ENCODE peak calls at places on chromosomes 2 and 18, in five cellular contexts. U is GM23248, Z is astrocyte, Y is neural progenitor cell, C is mammary epithelial cell. O is an unnamed sample. For H3K36me3, the result is how much of the 10 kb centered on the place peaks cover.

GRCh38 chr18:3075491-3075890 is 62.5 kb upstream of the LPIN2 start:
- DNase-seq in Z (no peak), Y (no peak), C (no peak), U (no peak), O (no peak)

GRCh38 chr2:207328944-207329386 is 163.2 kb upstream of the KLF7 start:
- DNase-seq in Z (no peak), U (no peak), Y (no peak), C (no peak), O (no peak)

GRCh38 chr2:63320669-63321068 is 267.6 kb downstream of the WDPCP start:
- DNase-seq in U (no peak), Z (no peak), C (no peak), Y (no peak), O (no peak)

GRCh38 chr2:50546790-50547189 is 485.1 kb downstream of the NRXN1 start:
- DNase-seq in Y (no peak), Z (no peak), U (no peak), C (peak), O (no peak)

GRCh38 chr2:121527009-121527682 is 3.5 kb upstream of the RNU4ATAC start:
- DNase-seq in C (peak), U (no peak), Y (no peak), Z (no peak), O (peak)

GRCh38 chr2:25215948-25216679 is 47.7 kb upstream of the POMC start:
- DNase-seq in Z (peak), C (no peak), Y (peak), U (peak), O (peak)

GRCh38 chr2:195038158-195038557 is 618.9 kb upstream of the SLC39A10 start:
- DNase-seq in C (no peak), U (no peak), Z (no peak), Y (no peak), O (peak)

GRCh38 chr2:36379710-36380448 is 24.3 kb downstream of the CRIM1 start:
- DNase-seq in Z (peak), C (peak), U (no peak), Y (no peak), O (no peak)

GRCh38 chr2:111071480-111072143 is 49.1 kb upstream of the BCL2L11 start:
- DNase-seq in U (peak), C (peak), Z (peak), Y (no peak), O (peak)

GRCh38 chr2:240127911-240128607 is 8.0 kb downstream of the COPS9 start:
- DNase-seq in Y (no peak), U (no peak), C (no peak), Z (no peak), O (no peak)

GRCh38 chr2:234060236-234060635 is 9.7 kb downstream of the SPP2 start:
- DNase-seq in U (no peak), Y (no peak), Z (no peak), C (no peak), O (no peak)

GRCh38 chr2:181459646-181460045 is 2.5 kb downstream of the ITGA4 start:
- DNase-seq in U (peak), Z (peak), Y (no peak), C (no peak), O (peak)

GRCh38 chr18:3607309-3608098 is 157.5 kb downstream of the TGIF1 start:
- DNase-seq in Z (no peak), C (no peak), Y (no peak), U (no peak), O (no peak)

GRCh38 chr18:14769381-14769780 is 21.4 kb downstream of the ANKRD30B start:
- DNase-seq in C (no peak), Y (no peak), Z (no peak), U (no peak), O (no peak)

GRCh38 chr2:198371902-198372611 is 567.7 kb downstream of the PLCL1 start:
- DNase-seq in Y (no peak), Z (peak), C (peak), U (peak), O (peak)

GRCh38 chr2:12819098-12819465 is 102.3 kb downstream of the TRIB2 start:
- DNase-seq in U (peak), C (peak), Z (peak), Y (no peak), O (peak)

GRCh38 chr18:79809482-79810192 is 11.9 kb downstream of the KCNG2 start:
- DNase-seq in C (no peak), Y (no peak), U (no peak), Z (no peak), O (no peak)

GRCh38 chr2:164657129-164657528 is 35.8 kb upstream of the GRB14 start:
- DNase-seq in U (peak), C (peak), Y (no peak), Z (peak), O (peak)

GRCh38 chr2:232563580-232563979 is 13.1 kb downstream of the EIF4E2 start:
- DNase-seq in C (peak), Z (peak), U (peak), Y (no peak), O (peak)

GRCh38 chr18:79397288-79397829 is 1.6 kb downstream of the NFATC1 start:
- DNase-seq in C (no peak), Y (no peak), U (no peak), Z (no peak), O (no peak)

GRCh38 chr18:5747678-5748077 is 147.6 kb downstream of the TMEM200C start:
- DNase-seq in C (no peak), Z (no peak), Y (no peak), U (no peak), O (no peak)

GRCh38 chr18:11785444-11786055 is 65.7 kb upstream of the CHMP1B start:
- DNase-seq in Y (peak), U (no peak), Z (no peak), C (no peak), O (no peak)

GRCh38 chr18:25001803-25002202 is 350.2 kb downstream of the ZNF521 start:
- DNase-seq in Z (no peak), C (no peak), Y (no peak), U (no peak), O (no peak)

GRCh38 chr2:160015746-160016145 is 46.7 kb downstream of the PLA2R1 start:
- DNase-seq in Y (no peak), C (no peak), Z (no peak), U (no peak), O (no peak)

GRCh38 chr2:52431352-52431760 is 1336.2 kb upstream of the CHAC2 start:
- DNase-seq in Y (no peak), C (no peak), U (no peak), Z (no peak), O (no peak)

GRCh38 chr2:200603972-200604371 is 18.2 kb downstream of the AOX1 start:
- DNase-seq in C (peak), Y (no peak), Z (peak), U (peak), O (no peak)

GRCh38 chr18:64294967-64295366 is 146.1 kb upstream of the LINC00305 start:
- DNase-seq in Y (no peak), C (no peak), U (no peak), Z (no peak), O (no peak)

GRCh38 chr2:20436716-20437470 is 10.0 kb upstream of the RHOB start:
- DNase-seq in Z (no peak), U (no peak), C (no peak), Y (no peak), O (no peak)

GRCh38 chr2:237324446-237325236 is 89.3 kb downstream of the COL6A3 start:
- DNase-seq in Y (no peak), U (no peak), C (no peak), Z (peak), O (peak)

GRCh38 chr2:176281267-176281666 is 12.0 kb downstream of the MTX2 start:
- DNase-seq in U (peak), Y (no peak), Z (peak), C (peak), O (peak)

GRCh38 chr2:96114903-96115581 is 1.3 kb downstream of the ADRA2B start:
- DNase-seq in Y (no peak), U (no peak), C (no peak), Z (no peak), O (no peak)

GRCh38 chr2:34372967-34373366 is 773.9 kb upstream of the FAM98A start:
- DNase-seq in Y (no peak), U (no peak), Z (no peak), C (no peak), O (no peak)

GRCh38 chr2:101341901-101342624 is 33.6 kb upstream of the RNF149 start:
- DNase-seq in U (peak), C (peak), Y (peak), Z (peak), O (peak)

GRCh38 chr2:11187733-11188132 is 32.5 kb downstream of the SLC66A3 start:
- DNase-seq in U (no peak), Y (no peak), Z (no peak), C (no peak), O (no peak)

GRCh38 chr18:6396276-6396675 is 18.4 kb downstream of the L3MBTL4 start:
- DNase-seq in Y (no peak), Z (no peak), U (no peak), C (no peak), O (no peak)

GRCh38 chr2:170509460-170510193 is 205.5 kb upstream of the SP5 start:
- DNase-seq in C (no peak), Y (no peak), Z (no peak), U (no peak), O (no peak)

GRCh38 chr2:145066151-145066661 is 546.3 kb upstream of the ZEB2 start:
- DNase-seq in Z (no peak), U (peak), C (no peak), Y (no peak), O (peak)

GRCh38 chr2:225100269-225100668 is 58.0 kb upstream of the DOCK10 start:
- DNase-seq in C (no peak), U (peak), Z (peak), Y (no peak), O (peak)

GRCh38 chr2:25213229-25213628 is 44.8 kb upstream of the POMC start:
- DNase-seq in U (no peak), Y (no peak), C (no peak), Z (no peak), O (no peak)

DNA sequence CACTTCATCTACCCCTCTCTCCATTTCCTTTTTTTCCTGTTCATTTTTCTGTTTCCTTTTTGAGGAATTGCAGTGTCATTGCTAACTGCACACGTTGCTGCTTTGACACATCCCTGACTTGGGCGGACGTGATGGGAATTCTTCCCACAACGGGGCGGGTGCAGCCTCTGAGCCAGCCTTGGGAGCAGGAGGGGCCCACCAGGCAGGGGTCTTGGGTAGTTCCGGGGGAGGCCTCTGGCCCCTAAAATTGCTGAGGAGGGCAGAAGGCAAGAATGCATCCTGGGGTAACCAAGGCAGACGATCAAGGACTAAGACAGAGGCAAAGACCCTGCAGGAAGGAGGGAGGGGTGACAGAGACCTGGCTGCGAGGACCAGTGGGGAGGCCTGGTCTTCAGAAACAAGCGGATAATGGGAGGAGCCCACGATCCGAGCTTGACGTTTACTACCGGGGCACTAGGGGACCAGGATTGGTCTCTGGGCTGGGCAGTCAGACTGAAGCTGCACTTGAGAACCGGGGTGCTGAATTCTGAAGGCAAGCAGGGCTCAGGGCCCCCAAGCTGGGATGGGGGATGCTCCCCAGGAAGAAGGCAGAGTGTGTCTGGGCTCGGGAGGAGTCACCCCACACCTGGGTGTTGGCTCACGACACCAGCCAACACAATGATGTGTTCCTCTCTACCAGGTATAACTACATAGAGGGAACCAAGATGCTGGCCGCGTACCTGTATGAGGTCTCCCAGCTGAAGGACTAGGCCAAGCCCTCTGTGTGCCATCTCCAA is 14.8 kb upstream of the CNDP1 start:
- DNase-seq in Z (no peak), Y (no peak), C (no peak), U (no peak), O (no peak)
- H3K36me3 ChIP-seq in Z (under half), Y (under half), C (under half), U (under half), O (half or more)

DNA sequence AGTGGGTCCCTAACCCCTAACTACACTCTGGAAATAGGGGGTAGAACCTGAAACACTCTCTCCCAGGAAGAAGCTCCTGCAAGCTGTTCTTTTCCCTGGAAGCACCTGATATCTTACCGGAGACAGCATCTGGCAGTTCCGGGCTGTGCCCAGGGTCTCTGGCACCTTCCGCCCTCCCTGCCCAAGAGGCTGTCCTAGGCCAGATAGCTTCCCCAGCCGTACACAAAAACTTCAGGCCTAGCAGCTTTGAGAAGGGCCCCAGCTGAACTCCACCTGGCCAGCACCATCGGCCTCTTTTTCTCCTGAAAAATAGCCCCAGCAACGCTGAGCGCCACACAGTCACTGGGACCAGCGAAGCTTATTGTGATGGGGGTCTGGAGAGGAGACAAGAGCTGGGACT is 9.7 kb downstream of the OSR1 start:
- DNase-seq in Y (no peak), C (no peak), Z (no peak), U (no peak), O (no peak)
- H3K9ac ChIP-seq in Y (no peak), C (no peak), Z (no peak), U (no peak), O (peak)

GRCh38 chr2:69505710-69506109 is 68.5 kb upstream of the NFU1 start:
- DNase-seq in Z (no peak), C (no peak), Y (no peak), U (no peak), O (no peak)
- H3K36me3 ChIP-seq in Z (under half), C (under half), Y (under half), U (half or more), O (half or more)

GRCh38 chr2:128623776-128624424 is 305.2 kb upstream of the HS6ST1 start:
- DNase-seq in U (peak), C (peak), Y (no peak), Z (peak), O (peak)

GRCh38 chr2:128624956-128625355 is 306.3 kb upstream of the HS6ST1 start:
- DNase-seq in Z (no peak), C (no peak), Y (no peak), U (no peak), O (no peak)

GRCh38 chr2:128625421-128625820 is 306.8 kb upstream of the HS6ST1 start:
- DNase-seq in Y (no peak), Z (no peak), C (no peak), U (no peak), O (no peak)

GRCh38 chr2:128622916-128623620 is 304.4 kb upstream of the HS6ST1 start:
- DNase-seq in U (peak), Y (no peak), Z (peak), C (no peak), O (peak)

GRCh38 chr2:128624425-128624795 is 305.7 kb upstream of the HS6ST1 start:
- DNase-seq in Z (no peak), Y (no peak), C (no peak), U (no peak), O (no peak)
- H3K9ac ChIP-seq in Z (peak), Y (no peak), C (no peak), U (peak), O (peak)

DNA sequence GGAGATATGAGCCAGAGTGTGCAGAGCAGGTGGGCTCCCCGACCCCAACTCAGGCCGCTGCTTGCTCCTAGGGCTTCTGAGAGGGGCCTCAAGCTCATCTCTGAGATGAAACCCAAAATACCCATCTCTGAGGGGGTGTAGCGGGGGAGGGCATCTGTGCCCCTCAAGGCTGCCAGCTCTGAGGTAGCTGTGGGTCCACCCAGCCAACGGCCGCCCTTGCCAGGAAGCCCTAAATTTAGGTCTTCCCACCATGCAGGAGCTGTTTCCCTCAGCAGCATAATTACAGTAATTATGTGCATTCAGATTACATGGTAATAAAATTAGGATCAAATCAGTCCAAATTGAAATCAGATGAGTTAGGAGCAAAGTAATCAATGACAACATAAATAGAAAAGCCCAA is 97.8 kb upstream of the MCFD2 start:
- DNase-seq in Z (no peak), U (no peak), C (no peak), Y (no peak), O (no peak)
- H3K36me3 ChIP-seq in Z (under half), U (under half), C (under half), Y (under half), O (half or more)

GRCh38 chr2:213149332-213149875 is 2.0 kb downstream of the IKZF2 start:
- DNase-seq in C (no peak), Y (no peak), U (peak), Z (peak), O (peak)

GRCh38 chr2:213150315-213150951 is 979 bp downstream of the IKZF2 start:
- DNase-seq in Y (peak), U (peak), Z (peak), C (peak), O (peak)

GRCh38 chr2:213147550-213147949 is 3.9 kb downstream of the IKZF2 start:
- DNase-seq in U (no peak), C (no peak), Z (no peak), Y (no peak), O (no peak)

GRCh38 chr2:213149949-213150314 is 1.5 kb downstream of the IKZF2 start:
- DNase-seq in C (no peak), Z (no peak), U (peak), Y (no peak), O (peak)

GRCh38 chr2:213148572-213149331 is 2.7 kb downstream of the IKZF2 start:
- DNase-seq in Y (no peak), U (peak), Z (no peak), C (no peak), O (peak)
- H3K9ac ChIP-seq in Y (no peak), U (peak), Z (no peak), C (peak), O (peak)

O was measured in adipocyte.